ENCODE peak calls at places on chromosomes 11 and 22, in seven cellular contexts. T is fibroblast of mammary gland, G is heart right ventricle, X is AG04449, A is AG10803, V is mucosa of descending colon, U is right atrium auricular region. H is an unnamed sample.

GRCh38 chr11:21289686-21290085 is 620.3 kb downstream of the NELL1 start:
- DNase-seq in T (no peak), G (no peak), X (no peak), A (no peak), V (no peak), U (no peak), H (no peak)

GRCh38 chr11:3043315-3043871 is 13.8 kb downstream of the CARS1 start:
- DNase-seq in T (peak), G (peak), X (no peak), A (peak), V (no peak), U (peak), H (no peak)

GRCh38 chr11:9265211-9266131 is at the start of gene DENND5A:
- DNase-seq in T (peak), G (peak), X (peak), A (peak), V (peak), U (peak), H (peak)

GRCh38 chr22:46617250-46618103 is 2.7 kb upstream of the GRAMD4 start:
- DNase-seq in T (no peak), G (no peak), X (peak), A (peak), V (no peak), U (no peak), H (no peak)

GRCh38 chr11:85902353-85902752 is 47.2 kb downstream of the CCDC83 start:
- DNase-seq in T (no peak), G (no peak), X (no peak), A (no peak), V (no peak), U (no peak), H (no peak)

GRCh38 chr11:2807276-2807681 is 78.3 kb downstream of the CDKN1C start:
- DNase-seq in T (no peak), G (peak), X (no peak), A (no peak), V (peak), U (peak), H (peak)

GRCh38 chr22:27870234-27871191 is 48.5 kb downstream of the PITPNB start:
- DNase-seq in T (no peak), G (no peak), X (no peak), A (no peak), V (no peak), U (no peak), H (no peak)

GRCh38 chr11:27977527-27977926 is 130.4 kb downstream of the KIF18A start:
- DNase-seq in T (no peak), G (no peak), X (no peak), A (no peak), V (no peak), U (no peak), H (no peak)

GRCh38 chr11:9001736-9002135 is 2.1 kb downstream of the NRIP3 start:
- DNase-seq in T (peak), G (no peak), X (peak), A (peak), V (no peak), U (no peak), H (no peak)

GRCh38 chr22:25120093-25120561 is 79.5 kb upstream of the CRYBB3 start:
- DNase-seq in T (no peak), G (no peak), X (no peak), A (no peak), V (peak), U (no peak), H (no peak)

GRCh38 chr11:122779047-122779629 is 59.2 kb upstream of the CRTAM start:
- DNase-seq in T (peak), G (no peak), X (no peak), A (peak), V (no peak), U (no peak), H (no peak)

GRCh38 chr11:130547761-130548490 is 99.5 kb downstream of the ADAMTS15 start:
- DNase-seq in T (no peak), G (no peak), X (no peak), A (no peak), V (no peak), U (no peak), H (no peak)

GRCh38 chr22:21942407-21942895 is 10.2 kb downstream of the PPM1F start:
- DNase-seq in T (peak), G (peak), X (no peak), A (peak), V (peak), U (peak), H (peak)

GRCh38 chr11:76288166-76288978 is 82.1 kb upstream of the WNT11 start:
- DNase-seq in T (no peak), G (no peak), X (no peak), A (no peak), V (no peak), U (no peak), H (no peak)

GRCh38 chr22:39356464-39356863 is 6.7 kb downstream of the SYNGR1 start:
- DNase-seq in T (no peak), G (no peak), X (no peak), A (no peak), V (no peak), U (no peak), H (no peak)

GRCh38 chr11:113540416-113541330 is 65.5 kb upstream of the DRD2 start:
- DNase-seq in T (no peak), G (no peak), X (no peak), A (no peak), V (no peak), U (no peak), H (no peak)

GRCh38 chr11:60951909-60952741 is at the start of gene SLC15A3:
- DNase-seq in T (peak), G (peak), X (no peak), A (peak), V (peak), U (peak), H (peak)

GRCh38 chr11:105821366-105821765 is 200.7 kb downstream of the MSANTD4 start:
- DNase-seq in T (no peak), G (no peak), X (no peak), A (no peak), V (no peak), U (no peak), H (no peak)

GRCh38 chr22:35315855-35316745 is 16.4 kb downstream of the TOM1 start:
- DNase-seq in T (no peak), G (peak), X (no peak), A (no peak), V (no peak), U (peak), H (no peak)

GRCh38 chr11:103749158-103749557 is 287.3 kb upstream of the DDI1 start:
- DNase-seq in T (no peak), G (no peak), X (no peak), A (peak), V (no peak), U (no peak), H (no peak)

GRCh38 chr22:42881982-42882656 is 25.0 kb upstream of the ARFGAP3 start:
- DNase-seq in T (no peak), G (no peak), X (no peak), A (no peak), V (no peak), U (no peak), H (no peak)

GRCh38 chr11:19770277-19770676 is 57.6 kb downstream of the NAV2 start:
- DNase-seq in T (no peak), G (no peak), X (no peak), A (no peak), V (no peak), U (no peak), H (no peak)

GRCh38 chr11:4626207-4627105 is 10.8 kb upstream of the OR51D1 start:
- DNase-seq in T (peak), G (no peak), X (peak), A (peak), V (no peak), U (no peak), H (peak)

GRCh38 chr22:45688606-45689080 is 17.0 kb downstream of the ATXN10 start:
- DNase-seq in T (peak), G (no peak), X (peak), A (peak), V (no peak), U (no peak), H (no peak)

GRCh38 chr22:29427176-29427760 is 11.1 kb upstream of the RFPL1 start:
- DNase-seq in T (peak), G (no peak), X (no peak), A (no peak), V (no peak), U (no peak), H (peak)

GRCh38 chr22:44878483-44879300 is 126.3 kb downstream of the ARHGAP8 start:
- DNase-seq in T (no peak), G (no peak), X (no peak), A (no peak), V (no peak), U (no peak), H (no peak)

GRCh38 chr11:17161515-17161914 is 46.3 kb downstream of the PIK3C2A start:
- DNase-seq in T (no peak), G (no peak), X (no peak), A (no peak), V (no peak), U (no peak), H (no peak)

GRCh38 chr22:41598891-41599635 is 9.4 kb upstream of the PMM1 start:
- DNase-seq in T (no peak), G (no peak), X (no peak), A (no peak), V (no peak), U (no peak), H (no peak)

GRCh38 chr22:41595703-41596102 is 6.1 kb upstream of the PMM1 start:
- DNase-seq in T (no peak), G (no peak), X (no peak), A (no peak), V (peak), U (no peak), H (no peak)

GRCh38 chr22:41598081-41598480 is 8.4 kb upstream of the PMM1 start:
- DNase-seq in T (peak), G (no peak), X (no peak), A (peak), V (no peak), U (no peak), H (no peak)

GRCh38 chr22:41597635-41597953 is 8.0 kb upstream of the PMM1 start:
- DNase-seq in T (no peak), G (no peak), X (no peak), A (no peak), V (no peak), U (no peak), H (no peak)

GRCh38 chr22:41596776-41597634 is 7.4 kb upstream of the PMM1 start:
- DNase-seq in T (peak), G (peak), X (no peak), A (peak), V (peak), U (no peak), H (peak)
- H3K4me3 ChIP-seq in T (no peak), G (no peak), X (no peak), A (no peak), V (no peak), U (no peak), H (no peak)

GRCh38 chr11:118928108-118928869 is 2.6 kb upstream of the BCL9L start:
- DNase-seq in T (peak), G (peak), X (no peak), A (peak), V (peak), U (peak), H (peak)

GRCh38 chr11:118929496-118930151 is 3.9 kb upstream of the BCL9L start:
- DNase-seq in T (peak), G (peak), X (no peak), A (peak), V (peak), U (peak), H (peak)

GRCh38 chr11:118927554-118928107 is 1.9 kb upstream of the BCL9L start:
- DNase-seq in T (no peak), G (no peak), X (no peak), A (no peak), V (no peak), U (no peak), H (no peak)

GRCh38 chr11:118930152-118930712 is 4.5 kb upstream of the BCL9L start:
- DNase-seq in T (peak), G (peak), X (no peak), A (peak), V (peak), U (peak), H (peak)

GRCh38 chr11:118928870-118929495 is 3.3 kb upstream of the BCL9L start:
- DNase-seq in T (peak), G (peak), X (no peak), A (peak), V (peak), U (no peak), H (no peak)
- TF ChIP-seq CTCF in T (no peak), G (no peak), X (no peak), A (no peak), V (no peak), U (no peak), H (no peak)

DNA sequence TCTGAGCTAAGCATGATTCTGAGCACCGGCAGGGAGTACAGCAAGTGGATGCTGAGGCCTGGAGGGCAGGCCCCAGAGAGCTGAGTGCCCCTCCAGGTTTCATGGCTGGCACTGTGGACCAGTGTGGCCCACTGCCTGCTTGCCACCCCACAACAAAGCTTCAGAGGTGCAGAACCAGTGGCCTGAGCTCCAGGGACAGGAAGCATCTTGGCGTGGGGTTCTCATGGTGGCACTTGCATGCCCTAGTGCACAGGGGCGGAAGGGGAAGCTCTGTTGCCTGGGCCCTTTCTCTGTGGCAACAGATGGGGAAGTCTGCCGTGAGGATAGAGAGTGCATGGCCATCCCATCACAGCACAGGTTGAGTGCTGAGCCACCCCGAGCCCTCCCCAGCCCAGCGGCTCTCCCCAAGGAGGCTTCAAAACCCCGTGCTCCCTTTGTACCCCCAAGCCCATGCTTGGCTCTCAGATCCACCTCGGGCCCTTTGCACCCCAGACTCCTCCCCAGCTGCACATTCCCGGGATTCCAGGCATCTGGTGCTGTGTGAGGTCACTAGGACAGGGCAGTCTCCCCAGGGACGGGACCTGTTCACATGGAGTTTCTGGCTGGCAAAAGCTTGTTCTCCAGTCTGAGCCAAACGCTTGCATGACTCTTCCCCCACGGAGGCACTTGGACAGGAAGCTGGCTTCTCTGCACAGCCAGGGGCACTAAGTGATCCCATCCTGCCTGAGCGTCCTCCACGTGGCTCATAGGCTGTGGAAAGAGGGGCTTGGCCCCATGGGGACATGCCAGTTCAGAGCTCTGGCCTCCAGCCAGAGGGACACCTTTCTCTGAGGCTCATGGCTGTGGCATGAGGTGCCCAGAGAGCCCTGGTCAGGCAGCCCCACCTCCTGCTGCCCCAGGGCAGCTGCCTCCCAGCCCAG is 4.2 kb downstream of the SLC25A1 start:
- DNase-seq in T (peak), G (no peak), X (peak), A (peak), V (peak), U (no peak), H (no peak)
- H3K4me3 ChIP-seq in T (no peak), G (no peak), X (peak), A (peak), V (no peak), U (no peak), H (no peak)

GRCh38 chr11:35600439-35600838 is 17.8 kb upstream of the FJX1 start:
- DNase-seq in T (peak), G (no peak), X (no peak), A (no peak), V (no peak), U (no peak), H (no peak)

GRCh38 chr11:35605691-35606090 is 12.6 kb upstream of the FJX1 start:
- DNase-seq in T (peak), G (peak), X (no peak), A (peak), V (no peak), U (no peak), H (no peak)

GRCh38 chr11:35602160-35602793 is 16.0 kb upstream of the FJX1 start:
- DNase-seq in T (no peak), G (no peak), X (no peak), A (no peak), V (no peak), U (no peak), H (no peak)

GRCh38 chr11:35598254-35599125 is 19.8 kb upstream of the FJX1 start:
- DNase-seq in T (no peak), G (no peak), X (no peak), A (no peak), V (no peak), U (no peak), H (no peak)

GRCh38 chr11:35602979-35603378 is 15.3 kb upstream of the FJX1 start:
- DNase-seq in T (no peak), G (no peak), X (no peak), A (no peak), V (no peak), U (no peak), H (no peak)
- TF ChIP-seq CTCF in T (no peak), G (no peak), X (no peak), A (no peak), V (no peak), U (no peak), H (no peak)

GRCh38 chr22:37627545-37627944 is 11.9 kb upstream of the SH3BP1 start:
- DNase-seq in T (no peak), G (no peak), X (no peak), A (no peak), V (peak), U (no peak), H (no peak)

GRCh38 chr22:37626556-37627075 is 12.9 kb upstream of the SH3BP1 start:
- DNase-seq in T (no peak), G (no peak), X (no peak), A (no peak), V (no peak), U (no peak), H (no peak)

GRCh38 chr22:37626144-37626543 is 13.3 kb upstream of the SH3BP1 start:
- DNase-seq in T (peak), G (peak), X (no peak), A (peak), V (peak), U (peak), H (peak)

GRCh38 chr22:37625737-37626136 is 13.7 kb upstream of the SH3BP1 start:
- DNase-seq in T (no peak), G (no peak), X (no peak), A (no peak), V (no peak), U (no peak), H (no peak)

DNA sequence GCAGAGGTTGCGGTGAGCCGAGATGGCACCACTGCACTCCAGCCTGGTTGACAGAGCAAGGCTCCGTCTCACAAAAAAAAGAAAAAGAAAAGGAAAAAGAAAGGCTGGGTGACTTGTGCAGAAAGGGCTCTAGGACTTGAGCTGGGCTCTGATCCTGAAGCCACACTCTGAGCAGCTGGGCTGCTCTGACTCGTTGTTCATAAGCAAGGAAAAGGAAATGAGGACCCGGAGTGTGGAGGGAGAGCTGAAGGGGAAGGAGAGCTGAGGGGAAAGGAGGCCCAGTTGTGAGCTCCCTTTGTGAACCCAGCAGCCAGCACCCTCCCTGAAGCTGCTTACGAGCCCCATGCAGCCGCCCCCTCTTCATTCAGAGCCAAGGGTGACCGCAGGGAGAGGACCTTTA is 12.4 kb upstream of the SH3BP1 start:
- DNase-seq in T (no peak), G (no peak), X (no peak), A (no peak), V (no peak), U (no peak), H (no peak)
- H3K4me3 ChIP-seq in T (no peak), G (no peak), X (no peak), A (no peak), V (no peak), U (no peak), H (no peak)